ENCODE peak calls at places on chromosomes 1 and 21, in five cellular contexts. One of them, this sample, is unnamed.

GRCh38 chr1:206687915-206688442 is 3.3 kb downstream of the MAPKAPK2 start:
- DNase-seq in putamen: no peak
- DNase-seq in GM06990: no peak
- DNase-seq in foreskin fibroblast: peak
- DNase-seq in stimulated activated CD4-positive, alpha-beta T cell treated with anti-CD3 and anti-CD28 coated beads, Interleukin-2, amount 100 ng/mL, for 48 hours: no peak
- DNase-seq in this sample: no peak

GRCh38 chr1:68958957-68959356 is 462.1 kb upstream of the DEPDC1 start:
- DNase-seq in GM06990: no peak
- DNase-seq in stimulated activated CD4-positive, alpha-beta T cell treated with anti-CD3 and anti-CD28 coated beads, Interleukin-2, amount 100 ng/mL, for 48 hours: no peak
- DNase-seq in foreskin fibroblast: no peak
- DNase-seq in putamen: no peak
- DNase-seq in this sample: no peak

GRCh38 chr1:70863256-70863655 is 184.4 kb downstream of the PTGER3 start:
- DNase-seq in GM06990: no peak
- DNase-seq in stimulated activated CD4-positive, alpha-beta T cell treated with anti-CD3 and anti-CD28 coated beads, Interleukin-2, amount 100 ng/mL, for 48 hours: no peak
- DNase-seq in foreskin fibroblast: no peak
- DNase-seq in putamen: no peak
- DNase-seq in this sample: no peak

GRCh38 chr1:159222075-159222865 is 17.6 kb downstream of the ACKR1 start:
- DNase-seq in stimulated activated CD4-positive, alpha-beta T cell treated with anti-CD3 and anti-CD28 coated beads, Interleukin-2, amount 100 ng/mL, for 48 hours: no peak
- DNase-seq in GM06990: no peak
- DNase-seq in putamen: no peak
- DNase-seq in foreskin fibroblast: no peak
- DNase-seq in this sample: no peak

GRCh38 chr21:27648560-27648959 is 681.7 kb upstream of the ADAMTS5 start:
- DNase-seq in stimulated activated CD4-positive, alpha-beta T cell treated with anti-CD3 and anti-CD28 coated beads, Interleukin-2, amount 100 ng/mL, for 48 hours: no peak
- DNase-seq in putamen: no peak
- DNase-seq in GM06990: no peak
- DNase-seq in foreskin fibroblast: peak
- DNase-seq in this sample: no peak

GRCh38 chr1:170562644-170563338 is 30.8 kb downstream of the GORAB start:
- DNase-seq in GM06990: no peak
- DNase-seq in foreskin fibroblast: peak
- DNase-seq in putamen: no peak
- DNase-seq in stimulated activated CD4-positive, alpha-beta T cell treated with anti-CD3 and anti-CD28 coated beads, Interleukin-2, amount 100 ng/mL, for 48 hours: no peak
- DNase-seq in this sample: peak

GRCh38 chr1:30648408-30649000 is 74.9 kb downstream of the MATN1 start:
- DNase-seq in putamen: peak
- DNase-seq in foreskin fibroblast: no peak
- DNase-seq in GM06990: no peak
- DNase-seq in stimulated activated CD4-positive, alpha-beta T cell treated with anti-CD3 and anti-CD28 coated beads, Interleukin-2, amount 100 ng/mL, for 48 hours: no peak
- DNase-seq in this sample: no peak

GRCh38 chr1:217660353-217661062 is 29.4 kb downstream of the SPATA17 start:
- DNase-seq in foreskin fibroblast: peak
- DNase-seq in stimulated activated CD4-positive, alpha-beta T cell treated with anti-CD3 and anti-CD28 coated beads, Interleukin-2, amount 100 ng/mL, for 48 hours: no peak
- DNase-seq in putamen: peak
- DNase-seq in GM06990: no peak
- DNase-seq in this sample: no peak

This sample was measured in tibial nerve.